ENCODE peak calls at places on chromosomes 5 and 9, in five cellular contexts. One of them, this sample, is unnamed.

GRCh38 chr5:57316798-57317327 is 143.0 kb downstream of the GPBP1 start:
- DNase-seq in PC-9: peak
- DNase-seq in tibial nerve: no peak
- DNase-seq in HFFc6: peak
- DNase-seq in cardiac muscle cell: peak
- DNase-seq in this sample: peak

GRCh38 chr5:134275822-134276221 is 49.9 kb upstream of the PPP2CA start:
- DNase-seq in tibial nerve: no peak
- DNase-seq in HFFc6: no peak
- DNase-seq in PC-9: no peak
- DNase-seq in cardiac muscle cell: no peak
- DNase-seq in this sample: peak

GRCh38 chr9:87587356-87587745 is 89.7 kb downstream of the DAPK1 start:
- DNase-seq in PC-9: no peak
- DNase-seq in HFFc6: no peak
- DNase-seq in cardiac muscle cell: no peak
- DNase-seq in tibial nerve: no peak
- DNase-seq in this sample: no peak

GRCh38 chr9:91781116-91781515 is 168.9 kb downstream of the ROR2 start:
- DNase-seq in cardiac muscle cell: no peak
- DNase-seq in HFFc6: no peak
- DNase-seq in PC-9: no peak
- DNase-seq in tibial nerve: no peak
- DNase-seq in this sample: no peak

GRCh38 chr5:151615431-151615830 is 24.3 kb upstream of the FAT2 start:
- DNase-seq in HFFc6: no peak
- DNase-seq in cardiac muscle cell: no peak
- DNase-seq in PC-9: peak
- DNase-seq in tibial nerve: no peak
- DNase-seq in this sample: peak

GRCh38 chr5:146894763-146895521 is 16.4 kb upstream of the PPP2R2B start:
- DNase-seq in PC-9: no peak
- DNase-seq in HFFc6: no peak
- DNase-seq in cardiac muscle cell: no peak
- DNase-seq in tibial nerve: no peak
- DNase-seq in this sample: no peak

GRCh38 chr9:38621434-38622082 is 1.2 kb upstream of the ANKRD18A start:
- DNase-seq in tibial nerve: no peak
- DNase-seq in HFFc6: no peak
- DNase-seq in PC-9: peak
- DNase-seq in cardiac muscle cell: peak
- DNase-seq in this sample: peak

GRCh38 chr5:124876564-124876963 is 130.1 kb upstream of the ZNF608 start:
- DNase-seq in HFFc6: no peak
- DNase-seq in cardiac muscle cell: no peak
- DNase-seq in PC-9: no peak
- DNase-seq in tibial nerve: no peak
- DNase-seq in this sample: no peak

GRCh38 chr5:71697967-71698366 is 21.1 kb upstream of the CARTPT start:
- DNase-seq in HFFc6: no peak
- DNase-seq in tibial nerve: no peak
- DNase-seq in PC-9: no peak
- DNase-seq in cardiac muscle cell: no peak
- DNase-seq in this sample: no peak

GRCh38 chr5:178137991-178138390 is 7.2 kb downstream of the RMND5B start:
- DNase-seq in PC-9: no peak
- DNase-seq in HFFc6: no peak
- DNase-seq in tibial nerve: no peak
- DNase-seq in cardiac muscle cell: no peak
- DNase-seq in this sample: no peak

GRCh38 chr5:476102-476813 is 33.3 kb downstream of the EXOC3 start:
- DNase-seq in PC-9: no peak
- DNase-seq in tibial nerve: no peak
- DNase-seq in cardiac muscle cell: no peak
- DNase-seq in HFFc6: no peak
- DNase-seq in this sample: no peak

GRCh38 chr5:11903121-11903613 is 1.1 kb downstream of the CTNND2 start:
- DNase-seq in HFFc6: no peak
- DNase-seq in tibial nerve: no peak
- DNase-seq in cardiac muscle cell: peak
- DNase-seq in PC-9: no peak
- DNase-seq in this sample: no peak

GRCh38 chr5:126863402-126863801 is 86.5 kb downstream of the LMNB1 start:
- DNase-seq in PC-9: no peak
- DNase-seq in cardiac muscle cell: no peak
- DNase-seq in HFFc6: no peak
- DNase-seq in tibial nerve: no peak
- DNase-seq in this sample: no peak

GRCh38 chr5:147752033-147752432 is 30.5 kb downstream of the JAKMIP2 start:
- DNase-seq in HFFc6: no peak
- DNase-seq in cardiac muscle cell: no peak
- DNase-seq in tibial nerve: no peak
- DNase-seq in PC-9: no peak
- DNase-seq in this sample: no peak

GRCh38 chr5:4817742-4818141 is 322.4 kb upstream of the ADAMTS16 start:
- DNase-seq in PC-9: no peak
- DNase-seq in tibial nerve: no peak
- DNase-seq in HFFc6: no peak
- DNase-seq in cardiac muscle cell: no peak
- DNase-seq in this sample: no peak

GRCh38 chr5:16179936-16180788 is 571 bp upstream of the MARCHF11 start:
- DNase-seq in PC-9: no peak
- DNase-seq in tibial nerve: no peak
- DNase-seq in HFFc6: no peak
- DNase-seq in cardiac muscle cell: peak
- DNase-seq in this sample: no peak

GRCh38 chr5:100903036-100903887 is at the start of gene ST8SIA4:
- DNase-seq in PC-9: peak
- DNase-seq in cardiac muscle cell: peak
- DNase-seq in HFFc6: no peak
- DNase-seq in tibial nerve: peak
- DNase-seq in this sample: no peak

GRCh38 chr5:18745591-18745987 is 1111.3 kb downstream of the TAF11L14 start:
- DNase-seq in PC-9: peak
- DNase-seq in tibial nerve: no peak
- DNase-seq in HFFc6: no peak
- DNase-seq in cardiac muscle cell: no peak
- DNase-seq in this sample: peak

GRCh38 chr9:96618209-96619108 is 1.2 kb downstream of the CDC14B start:
- DNase-seq in HFFc6: peak
- DNase-seq in cardiac muscle cell: peak
- DNase-seq in PC-9: peak
- DNase-seq in tibial nerve: no peak
- DNase-seq in this sample: peak

GRCh38 chr5:150789943-150790611 is 11.5 kb downstream of the SMIM3 start:
- DNase-seq in HFFc6: peak
- DNase-seq in PC-9: peak
- DNase-seq in cardiac muscle cell: no peak
- DNase-seq in tibial nerve: peak
- DNase-seq in this sample: peak

GRCh38 chr9:130197888-130198287 is 25.7 kb downstream of the NCS1 start:
- DNase-seq in tibial nerve: no peak
- DNase-seq in cardiac muscle cell: peak
- DNase-seq in PC-9: no peak
- DNase-seq in HFFc6: no peak
- DNase-seq in this sample: no peak

GRCh38 chr9:137069508-137070071 is 767 bp downstream of the SAPCD2 start:
- DNase-seq in tibial nerve: no peak
- DNase-seq in HFFc6: no peak
- DNase-seq in cardiac muscle cell: peak
- DNase-seq in PC-9: no peak
- DNase-seq in this sample: no peak

GRCh38 chr5:126455728-126456127 is 32.5 kb downstream of the GRAMD2B start:
- DNase-seq in cardiac muscle cell: no peak
- DNase-seq in HFFc6: no peak
- DNase-seq in tibial nerve: no peak
- DNase-seq in PC-9: no peak
- DNase-seq in this sample: no peak

GRCh38 chr5:38426986-38427950 is 129.2 kb downstream of the LIFR start:
- DNase-seq in PC-9: peak
- DNase-seq in HFFc6: no peak
- DNase-seq in tibial nerve: no peak
- DNase-seq in cardiac muscle cell: no peak
- DNase-seq in this sample: no peak

GRCh38 chr5:20574576-20574975 is 586.6 kb upstream of the CDH18 start:
- DNase-seq in HFFc6: no peak
- DNase-seq in cardiac muscle cell: no peak
- DNase-seq in PC-9: no peak
- DNase-seq in tibial nerve: no peak
- DNase-seq in this sample: no peak

GRCh38 chr5:20575515-20575914 is 587.5 kb upstream of the CDH18 start:
- DNase-seq in HFFc6: no peak
- DNase-seq in tibial nerve: no peak
- DNase-seq in PC-9: no peak
- DNase-seq in cardiac muscle cell: peak
- DNase-seq in this sample: no peak

GRCh38 chr5:20570486-20570885 is 582.5 kb upstream of the CDH18 start:
- DNase-seq in PC-9: no peak
- DNase-seq in HFFc6: no peak
- DNase-seq in cardiac muscle cell: no peak
- DNase-seq in tibial nerve: no peak
- DNase-seq in this sample: no peak

GRCh38 chr5:20572560-20572959 is 584.6 kb upstream of the CDH18 start:
- DNase-seq in cardiac muscle cell: no peak
- DNase-seq in PC-9: no peak
- DNase-seq in tibial nerve: no peak
- DNase-seq in HFFc6: no peak
- DNase-seq in this sample: no peak
- TF ChIP-seq CTCF in cardiac muscle cell: peak
- TF ChIP-seq CTCF in PC-9: peak
- TF ChIP-seq CTCF in tibial nerve: no peak
- TF ChIP-seq CTCF in HFFc6: no peak
- TF ChIP-seq CTCF in this sample: no peak

GRCh38 chr5:90834711-90835110 is 276.1 kb downstream of the ADGRV1 start:
- DNase-seq in PC-9: no peak
- DNase-seq in tibial nerve: no peak
- DNase-seq in HFFc6: no peak
- DNase-seq in cardiac muscle cell: no peak
- DNase-seq in this sample: no peak
- TF ChIP-seq CTCF in PC-9: no peak
- TF ChIP-seq CTCF in tibial nerve: no peak
- TF ChIP-seq CTCF in HFFc6: no peak
- TF ChIP-seq CTCF in cardiac muscle cell: no peak
- TF ChIP-seq CTCF in this sample: no peak

GRCh38 chr9:19660019-19660418 is 128.8 kb downstream of the SLC24A2 start:
- DNase-seq in cardiac muscle cell: peak
- DNase-seq in PC-9: no peak
- DNase-seq in HFFc6: no peak
- DNase-seq in tibial nerve: no peak
- DNase-seq in this sample: no peak

GRCh38 chr9:19662213-19662612 is 126.6 kb downstream of the SLC24A2 start:
- DNase-seq in tibial nerve: no peak
- DNase-seq in PC-9: no peak
- DNase-seq in HFFc6: no peak
- DNase-seq in cardiac muscle cell: peak
- DNase-seq in this sample: no peak

GRCh38 chr9:19663554-19663953 is 125.3 kb downstream of the SLC24A2 start:
- DNase-seq in HFFc6: no peak
- DNase-seq in PC-9: no peak
- DNase-seq in cardiac muscle cell: no peak
- DNase-seq in tibial nerve: no peak
- DNase-seq in this sample: no peak

GRCh38 chr9:19666575-19666974 is 122.3 kb downstream of the SLC24A2 start:
- DNase-seq in PC-9: no peak
- DNase-seq in tibial nerve: no peak
- DNase-seq in HFFc6: no peak
- DNase-seq in cardiac muscle cell: no peak
- DNase-seq in this sample: no peak

DNA sequence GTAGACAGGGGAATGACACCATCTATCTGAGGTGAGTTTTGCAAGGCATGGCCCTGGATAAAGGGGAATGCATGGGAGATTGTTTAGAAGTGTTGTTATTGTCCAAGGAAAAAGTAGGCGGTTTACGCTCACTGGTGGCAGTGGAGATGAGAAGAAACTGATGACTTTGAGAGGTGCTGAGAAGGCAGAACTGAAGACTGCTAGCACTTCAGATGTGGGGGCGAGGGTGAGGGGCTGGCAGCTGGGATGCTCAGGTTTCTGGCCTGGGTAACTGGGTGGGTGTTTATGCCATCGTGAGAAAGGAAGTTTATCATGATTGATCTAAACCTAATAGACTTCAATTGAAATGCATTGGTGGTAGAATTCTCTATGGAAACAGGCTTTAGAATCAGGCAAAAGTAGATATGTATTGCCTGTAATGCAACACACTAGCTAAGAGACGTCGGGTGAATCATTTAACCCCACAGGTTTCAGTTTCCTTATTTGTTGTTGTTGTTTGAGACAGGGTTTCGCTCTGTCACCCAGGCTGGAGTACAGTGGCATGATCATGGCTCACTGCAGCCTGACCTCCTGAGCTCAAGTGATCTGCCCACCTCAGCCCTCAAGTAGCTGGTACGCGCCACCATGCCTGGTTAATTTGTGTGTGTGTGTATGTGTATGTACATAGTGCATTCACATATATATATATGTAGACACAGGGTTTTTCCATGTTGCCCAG is 123.5 kb downstream of the SLC24A2 start:
- DNase-seq in tibial nerve: no peak
- DNase-seq in PC-9: no peak
- DNase-seq in HFFc6: no peak
- DNase-seq in cardiac muscle cell: no peak
- DNase-seq in this sample: no peak
- TF ChIP-seq CTCF in tibial nerve: no peak
- TF ChIP-seq CTCF in PC-9: no peak
- TF ChIP-seq CTCF in HFFc6: no peak
- TF ChIP-seq CTCF in cardiac muscle cell: no peak
- TF ChIP-seq CTCF in this sample: no peak

GRCh38 chr5:120586646-120587045 is 122.5 kb downstream of the PRR16 start:
- DNase-seq in HFFc6: no peak
- DNase-seq in tibial nerve: no peak
- DNase-seq in PC-9: no peak
- DNase-seq in cardiac muscle cell: no peak
- DNase-seq in this sample: no peak

DNA sequence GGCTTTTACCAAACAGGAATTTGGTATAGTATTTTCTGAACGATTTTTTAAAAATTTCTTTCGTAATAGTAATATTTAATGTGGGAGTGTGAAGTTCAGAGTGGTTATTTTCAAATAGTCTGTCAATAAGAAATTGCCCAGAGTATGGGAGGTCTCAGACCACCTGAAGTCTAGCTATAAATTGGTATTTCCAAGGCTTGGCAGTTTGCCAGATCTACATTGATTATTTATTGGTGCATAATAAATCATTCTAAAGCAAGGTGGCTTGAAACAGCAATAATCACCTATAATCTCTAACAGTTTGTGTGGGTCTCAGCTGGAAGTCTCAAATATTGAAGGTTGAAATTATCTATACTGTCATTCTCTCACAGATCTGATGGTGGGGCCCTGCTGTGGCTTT is 118.5 kb downstream of the PRR16 start:
- DNase-seq in PC-9: no peak
- DNase-seq in cardiac muscle cell: no peak
- DNase-seq in tibial nerve: no peak
- DNase-seq in HFFc6: no peak
- DNase-seq in this sample: no peak
- TF ChIP-seq CTCF in PC-9: no peak
- TF ChIP-seq CTCF in cardiac muscle cell: no peak
- TF ChIP-seq CTCF in tibial nerve: no peak
- TF ChIP-seq CTCF in HFFc6: no peak
- TF ChIP-seq CTCF in this sample: no peak